ENCODE peak calls at places on chromosome 16, in nine cellular contexts. One of them, this sample, is unnamed.

GRCh38 chr16:11871193-11871592 is 19.9 kb upstream of the RSL1D1 start:
- DNase-seq in esophagus squamous epithelium: no peak
- DNase-seq in GM12878: no peak
- DNase-seq in gastrocnemius medialis: no peak
- DNase-seq in HEK293T: no peak
- DNase-seq in stimulated activated CD4-positive, alpha-beta T cell treated with anti-CD3 and anti-CD28 coated beads, Interleukin-15, amount 100 ng/mL, for 1 hour: no peak
- DNase-seq in naive thymus-derived CD4-positive, alpha-beta T cell: no peak
- DNase-seq in AG04450: no peak
- DNase-seq in foreskin fibroblast: no peak
- DNase-seq in this sample: no peak

GRCh38 chr16:1909661-1910231 is 8.5 kb downstream of the HS3ST6 start:
- DNase-seq in esophagus squamous epithelium: no peak
- DNase-seq in foreskin fibroblast: no peak
- DNase-seq in naive thymus-derived CD4-positive, alpha-beta T cell: no peak
- DNase-seq in stimulated activated CD4-positive, alpha-beta T cell treated with anti-CD3 and anti-CD28 coated beads, Interleukin-15, amount 100 ng/mL, for 1 hour: no peak
- DNase-seq in HEK293T: no peak
- DNase-seq in AG04450: no peak
- DNase-seq in GM12878: no peak
- DNase-seq in gastrocnemius medialis: no peak
- DNase-seq in this sample: no peak

GRCh38 chr16:74302341-74302740 is 5.7 kb downstream of the PSMD7 start:
- DNase-seq in gastrocnemius medialis: no peak
- DNase-seq in naive thymus-derived CD4-positive, alpha-beta T cell: no peak
- DNase-seq in esophagus squamous epithelium: no peak
- DNase-seq in stimulated activated CD4-positive, alpha-beta T cell treated with anti-CD3 and anti-CD28 coated beads, Interleukin-15, amount 100 ng/mL, for 1 hour: no peak
- DNase-seq in AG04450: no peak
- DNase-seq in foreskin fibroblast: no peak
- DNase-seq in HEK293T: no peak
- DNase-seq in GM12878: no peak
- DNase-seq in this sample: no peak

GRCh38 chr16:3020247-3020603 is at the start of gene TNFRSF12A:
- DNase-seq in foreskin fibroblast: peak
- DNase-seq in naive thymus-derived CD4-positive, alpha-beta T cell: no peak
- DNase-seq in stimulated activated CD4-positive, alpha-beta T cell treated with anti-CD3 and anti-CD28 coated beads, Interleukin-15, amount 100 ng/mL, for 1 hour: peak
- DNase-seq in AG04450: no peak
- DNase-seq in HEK293T: peak
- DNase-seq in esophagus squamous epithelium: no peak
- DNase-seq in GM12878: no peak
- DNase-seq in gastrocnemius medialis: peak
- DNase-seq in this sample: no peak

GRCh38 chr16:78490847-78491246 is 391.4 kb downstream of the WWOX start:
- DNase-seq in esophagus squamous epithelium: no peak
- DNase-seq in AG04450: no peak
- DNase-seq in GM12878: no peak
- DNase-seq in foreskin fibroblast: no peak
- DNase-seq in gastrocnemius medialis: peak
- DNase-seq in naive thymus-derived CD4-positive, alpha-beta T cell: no peak
- DNase-seq in HEK293T: no peak
- DNase-seq in stimulated activated CD4-positive, alpha-beta T cell treated with anti-CD3 and anti-CD28 coated beads, Interleukin-15, amount 100 ng/mL, for 1 hour: no peak
- DNase-seq in this sample: no peak

GRCh38 chr16:7405166-7405565 is 72.5 kb downstream of the RBFOX1 start:
- DNase-seq in gastrocnemius medialis: peak
- DNase-seq in HEK293T: peak
- DNase-seq in naive thymus-derived CD4-positive, alpha-beta T cell: no peak
- DNase-seq in GM12878: no peak
- DNase-seq in foreskin fibroblast: no peak
- DNase-seq in stimulated activated CD4-positive, alpha-beta T cell treated with anti-CD3 and anti-CD28 coated beads, Interleukin-15, amount 100 ng/mL, for 1 hour: no peak
- DNase-seq in AG04450: no peak
- DNase-seq in esophagus squamous epithelium: no peak
- DNase-seq in this sample: peak

GRCh38 chr16:11793840-11794239 is 3.2 kb downstream of the ZC3H7A start:
- DNase-seq in naive thymus-derived CD4-positive, alpha-beta T cell: no peak
- DNase-seq in esophagus squamous epithelium: no peak
- DNase-seq in gastrocnemius medialis: no peak
- DNase-seq in AG04450: no peak
- DNase-seq in GM12878: no peak
- DNase-seq in HEK293T: no peak
- DNase-seq in foreskin fibroblast: no peak
- DNase-seq in stimulated activated CD4-positive, alpha-beta T cell treated with anti-CD3 and anti-CD28 coated beads, Interleukin-15, amount 100 ng/mL, for 1 hour: no peak
- DNase-seq in this sample: peak

GRCh38 chr16:85515830-85516397 is 97.2 kb upstream of the GSE1 start:
- DNase-seq in GM12878: no peak
- DNase-seq in gastrocnemius medialis: no peak
- DNase-seq in naive thymus-derived CD4-positive, alpha-beta T cell: no peak
- DNase-seq in foreskin fibroblast: no peak
- DNase-seq in esophagus squamous epithelium: no peak
- DNase-seq in AG04450: no peak
- DNase-seq in HEK293T: no peak
- DNase-seq in stimulated activated CD4-positive, alpha-beta T cell treated with anti-CD3 and anti-CD28 coated beads, Interleukin-15, amount 100 ng/mL, for 1 hour: no peak
- DNase-seq in this sample: no peak

GRCh38 chr16:90028985-90029384 is 9.7 kb upstream of the DBNDD1 start:
- DNase-seq in gastrocnemius medialis: no peak
- DNase-seq in esophagus squamous epithelium: no peak
- DNase-seq in stimulated activated CD4-positive, alpha-beta T cell treated with anti-CD3 and anti-CD28 coated beads, Interleukin-15, amount 100 ng/mL, for 1 hour: no peak
- DNase-seq in GM12878: no peak
- DNase-seq in AG04450: no peak
- DNase-seq in naive thymus-derived CD4-positive, alpha-beta T cell: no peak
- DNase-seq in HEK293T: no peak
- DNase-seq in foreskin fibroblast: no peak
- DNase-seq in this sample: no peak

GRCh38 chr16:66026211-66026610 is 340.3 kb upstream of the CDH5 start:
- DNase-seq in AG04450: no peak
- DNase-seq in GM12878: no peak
- DNase-seq in esophagus squamous epithelium: no peak
- DNase-seq in HEK293T: peak
- DNase-seq in stimulated activated CD4-positive, alpha-beta T cell treated with anti-CD3 and anti-CD28 coated beads, Interleukin-15, amount 100 ng/mL, for 1 hour: no peak
- DNase-seq in naive thymus-derived CD4-positive, alpha-beta T cell: no peak
- DNase-seq in foreskin fibroblast: no peak
- DNase-seq in gastrocnemius medialis: no peak
- DNase-seq in this sample: no peak

GRCh38 chr16:90077757-90078593 is 844 bp upstream of the PRDM7 start:
- DNase-seq in foreskin fibroblast: no peak
- DNase-seq in HEK293T: no peak
- DNase-seq in naive thymus-derived CD4-positive, alpha-beta T cell: peak
- DNase-seq in GM12878: no peak
- DNase-seq in esophagus squamous epithelium: no peak
- DNase-seq in stimulated activated CD4-positive, alpha-beta T cell treated with anti-CD3 and anti-CD28 coated beads, Interleukin-15, amount 100 ng/mL, for 1 hour: no peak
- DNase-seq in AG04450: no peak
- DNase-seq in gastrocnemius medialis: no peak
- DNase-seq in this sample: no peak

GRCh38 chr16:35559911-35560636 is 2100.7 kb downstream of the TP53TG3F start:
- DNase-seq in foreskin fibroblast: no peak
- DNase-seq in gastrocnemius medialis: no peak
- DNase-seq in GM12878: no peak
- DNase-seq in HEK293T: no peak
- DNase-seq in esophagus squamous epithelium: no peak
- DNase-seq in naive thymus-derived CD4-positive, alpha-beta T cell: no peak
- DNase-seq in AG04450: no peak
- DNase-seq in stimulated activated CD4-positive, alpha-beta T cell treated with anti-CD3 and anti-CD28 coated beads, Interleukin-15, amount 100 ng/mL, for 1 hour: no peak
- DNase-seq in this sample: no peak

GRCh38 chr16:2795714-2796143 is 2.5 kb upstream of the PRSS41 start:
- DNase-seq in naive thymus-derived CD4-positive, alpha-beta T cell: no peak
- DNase-seq in GM12878: no peak
- DNase-seq in foreskin fibroblast: no peak
- DNase-seq in esophagus squamous epithelium: no peak
- DNase-seq in AG04450: no peak
- DNase-seq in stimulated activated CD4-positive, alpha-beta T cell treated with anti-CD3 and anti-CD28 coated beads, Interleukin-15, amount 100 ng/mL, for 1 hour: no peak
- DNase-seq in gastrocnemius medialis: no peak
- DNase-seq in HEK293T: no peak
- DNase-seq in this sample: no peak

GRCh38 chr16:19419691-19420060 is 2.0 kb downstream of the TMC5 start:
- DNase-seq in naive thymus-derived CD4-positive, alpha-beta T cell: no peak
- DNase-seq in HEK293T: no peak
- DNase-seq in gastrocnemius medialis: no peak
- DNase-seq in foreskin fibroblast: no peak
- DNase-seq in stimulated activated CD4-positive, alpha-beta T cell treated with anti-CD3 and anti-CD28 coated beads, Interleukin-15, amount 100 ng/mL, for 1 hour: no peak
- DNase-seq in esophagus squamous epithelium: no peak
- DNase-seq in GM12878: no peak
- DNase-seq in AG04450: no peak
- DNase-seq in this sample: no peak

GRCh38 chr16:77657016-77657415 is 65.3 kb upstream of the NUDT7 start:
- DNase-seq in gastrocnemius medialis: no peak
- DNase-seq in AG04450: no peak
- DNase-seq in GM12878: no peak
- DNase-seq in stimulated activated CD4-positive, alpha-beta T cell treated with anti-CD3 and anti-CD28 coated beads, Interleukin-15, amount 100 ng/mL, for 1 hour: no peak
- DNase-seq in HEK293T: peak
- DNase-seq in naive thymus-derived CD4-positive, alpha-beta T cell: no peak
- DNase-seq in foreskin fibroblast: no peak
- DNase-seq in esophagus squamous epithelium: no peak
- DNase-seq in this sample: no peak

GRCh38 chr16:56975714-56976113 is 13.6 kb upstream of the NLRC5 start:
- DNase-seq in GM12878: no peak
- DNase-seq in stimulated activated CD4-positive, alpha-beta T cell treated with anti-CD3 and anti-CD28 coated beads, Interleukin-15, amount 100 ng/mL, for 1 hour: no peak
- DNase-seq in AG04450: no peak
- DNase-seq in HEK293T: no peak
- DNase-seq in esophagus squamous epithelium: no peak
- DNase-seq in foreskin fibroblast: no peak
- DNase-seq in naive thymus-derived CD4-positive, alpha-beta T cell: no peak
- DNase-seq in gastrocnemius medialis: no peak
- DNase-seq in this sample: no peak

GRCh38 chr16:85395207-85395912 is 217.8 kb upstream of the GSE1 start:
- DNase-seq in HEK293T: peak
- DNase-seq in stimulated activated CD4-positive, alpha-beta T cell treated with anti-CD3 and anti-CD28 coated beads, Interleukin-15, amount 100 ng/mL, for 1 hour: no peak
- DNase-seq in naive thymus-derived CD4-positive, alpha-beta T cell: no peak
- DNase-seq in GM12878: peak
- DNase-seq in foreskin fibroblast: peak
- DNase-seq in AG04450: peak
- DNase-seq in gastrocnemius medialis: no peak
- DNase-seq in esophagus squamous epithelium: no peak
- DNase-seq in this sample: peak

GRCh38 chr16:86554917-86555762 is at the start of gene MTHFSD:
- DNase-seq in GM12878: peak
- DNase-seq in HEK293T: peak
- DNase-seq in foreskin fibroblast: peak
- DNase-seq in naive thymus-derived CD4-positive, alpha-beta T cell: peak
- DNase-seq in gastrocnemius medialis: peak
- DNase-seq in stimulated activated CD4-positive, alpha-beta T cell treated with anti-CD3 and anti-CD28 coated beads, Interleukin-15, amount 100 ng/mL, for 1 hour: peak
- DNase-seq in esophagus squamous epithelium: peak
- DNase-seq in AG04450: peak
- DNase-seq in this sample: peak

GRCh38 chr16:54118846-54119245 is 167.7 kb downstream of the IRX3 start:
- DNase-seq in HEK293T: no peak
- DNase-seq in stimulated activated CD4-positive, alpha-beta T cell treated with anti-CD3 and anti-CD28 coated beads, Interleukin-15, amount 100 ng/mL, for 1 hour: no peak
- DNase-seq in gastrocnemius medialis: no peak
- DNase-seq in AG04450: no peak
- DNase-seq in naive thymus-derived CD4-positive, alpha-beta T cell: no peak
- DNase-seq in GM12878: no peak
- DNase-seq in foreskin fibroblast: no peak
- DNase-seq in esophagus squamous epithelium: no peak
- DNase-seq in this sample: no peak

GRCh38 chr16:20799599-20799998 is 6.7 kb downstream of the ERI2 start:
- DNase-seq in GM12878: no peak
- DNase-seq in stimulated activated CD4-positive, alpha-beta T cell treated with anti-CD3 and anti-CD28 coated beads, Interleukin-15, amount 100 ng/mL, for 1 hour: no peak
- DNase-seq in HEK293T: no peak
- DNase-seq in gastrocnemius medialis: no peak
- DNase-seq in foreskin fibroblast: no peak
- DNase-seq in esophagus squamous epithelium: no peak
- DNase-seq in AG04450: no peak
- DNase-seq in naive thymus-derived CD4-positive, alpha-beta T cell: no peak
- DNase-seq in this sample: no peak

GRCh38 chr16:165539-166374 is at the start of gene HBM:
- DNase-seq in GM12878: no peak
- DNase-seq in AG04450: no peak
- DNase-seq in stimulated activated CD4-positive, alpha-beta T cell treated with anti-CD3 and anti-CD28 coated beads, Interleukin-15, amount 100 ng/mL, for 1 hour: no peak
- DNase-seq in foreskin fibroblast: no peak
- DNase-seq in HEK293T: no peak
- DNase-seq in gastrocnemius medialis: no peak
- DNase-seq in esophagus squamous epithelium: no peak
- DNase-seq in naive thymus-derived CD4-positive, alpha-beta T cell: no peak
- DNase-seq in this sample: no peak

GRCh38 chr16:27154573-27155521 is 48.5 kb upstream of the KDM8 start:
- DNase-seq in gastrocnemius medialis: no peak
- DNase-seq in esophagus squamous epithelium: no peak
- DNase-seq in GM12878: no peak
- DNase-seq in AG04450: no peak
- DNase-seq in naive thymus-derived CD4-positive, alpha-beta T cell: peak
- DNase-seq in stimulated activated CD4-positive, alpha-beta T cell treated with anti-CD3 and anti-CD28 coated beads, Interleukin-15, amount 100 ng/mL, for 1 hour: peak
- DNase-seq in foreskin fibroblast: peak
- DNase-seq in HEK293T: peak
- DNase-seq in this sample: no peak

GRCh38 chr16:89696598-89697128 is 4.8 kb downstream of the SPATA2L start:
- DNase-seq in HEK293T: no peak
- DNase-seq in foreskin fibroblast: no peak
- DNase-seq in gastrocnemius medialis: no peak
- DNase-seq in AG04450: no peak
- DNase-seq in stimulated activated CD4-positive, alpha-beta T cell treated with anti-CD3 and anti-CD28 coated beads, Interleukin-15, amount 100 ng/mL, for 1 hour: no peak
- DNase-seq in esophagus squamous epithelium: no peak
- DNase-seq in naive thymus-derived CD4-positive, alpha-beta T cell: no peak
- DNase-seq in GM12878: no peak
- DNase-seq in this sample: no peak

GRCh38 chr16:2810651-2811050 is 6.4 kb upstream of the PRSS21 start:
- DNase-seq in GM12878: no peak
- DNase-seq in AG04450: no peak
- DNase-seq in esophagus squamous epithelium: no peak
- DNase-seq in naive thymus-derived CD4-positive, alpha-beta T cell: no peak
- DNase-seq in foreskin fibroblast: no peak
- DNase-seq in gastrocnemius medialis: no peak
- DNase-seq in stimulated activated CD4-positive, alpha-beta T cell treated with anti-CD3 and anti-CD28 coated beads, Interleukin-15, amount 100 ng/mL, for 1 hour: no peak
- DNase-seq in HEK293T: no peak
- DNase-seq in this sample: no peak

GRCh38 chr16:641326-642188 is at the start of gene MCRIP2:
- DNase-seq in GM12878: peak
- DNase-seq in gastrocnemius medialis: peak
- DNase-seq in stimulated activated CD4-positive, alpha-beta T cell treated with anti-CD3 and anti-CD28 coated beads, Interleukin-15, amount 100 ng/mL, for 1 hour: peak
- DNase-seq in foreskin fibroblast: peak
- DNase-seq in HEK293T: peak
- DNase-seq in AG04450: peak
- DNase-seq in naive thymus-derived CD4-positive, alpha-beta T cell: no peak
- DNase-seq in esophagus squamous epithelium: no peak
- DNase-seq in this sample: peak

GRCh38 chr16:83215417-83216001 is 588.7 kb downstream of the CDH13 start:
- DNase-seq in stimulated activated CD4-positive, alpha-beta T cell treated with anti-CD3 and anti-CD28 coated beads, Interleukin-15, amount 100 ng/mL, for 1 hour: no peak
- DNase-seq in GM12878: no peak
- DNase-seq in esophagus squamous epithelium: no peak
- DNase-seq in gastrocnemius medialis: no peak
- DNase-seq in AG04450: peak
- DNase-seq in HEK293T: peak
- DNase-seq in naive thymus-derived CD4-positive, alpha-beta T cell: no peak
- DNase-seq in foreskin fibroblast: no peak
- DNase-seq in this sample: no peak

GRCh38 chr16:83473109-83473508 is 334.7 kb upstream of the HSBP1 start:
- DNase-seq in stimulated activated CD4-positive, alpha-beta T cell treated with anti-CD3 and anti-CD28 coated beads, Interleukin-15, amount 100 ng/mL, for 1 hour: no peak
- DNase-seq in GM12878: no peak
- DNase-seq in HEK293T: no peak
- DNase-seq in naive thymus-derived CD4-positive, alpha-beta T cell: no peak
- DNase-seq in esophagus squamous epithelium: no peak
- DNase-seq in AG04450: no peak
- DNase-seq in gastrocnemius medialis: no peak
- DNase-seq in foreskin fibroblast: peak
- DNase-seq in this sample: no peak

GRCh38 chr16:29963021-29963743 is 1.3 kb downstream of the TMEM219 start:
- DNase-seq in naive thymus-derived CD4-positive, alpha-beta T cell: no peak
- DNase-seq in esophagus squamous epithelium: no peak
- DNase-seq in AG04450: no peak
- DNase-seq in GM12878: no peak
- DNase-seq in stimulated activated CD4-positive, alpha-beta T cell treated with anti-CD3 and anti-CD28 coated beads, Interleukin-15, amount 100 ng/mL, for 1 hour: no peak
- DNase-seq in gastrocnemius medialis: no peak
- DNase-seq in foreskin fibroblast: no peak
- DNase-seq in HEK293T: no peak
- DNase-seq in this sample: no peak

GRCh38 chr16:1946495-1947368 is 3.7 kb upstream of the MSRB1 start:
- DNase-seq in naive thymus-derived CD4-positive, alpha-beta T cell: no peak
- DNase-seq in gastrocnemius medialis: no peak
- DNase-seq in esophagus squamous epithelium: no peak
- DNase-seq in foreskin fibroblast: no peak
- DNase-seq in GM12878: no peak
- DNase-seq in AG04450: no peak
- DNase-seq in stimulated activated CD4-positive, alpha-beta T cell treated with anti-CD3 and anti-CD28 coated beads, Interleukin-15, amount 100 ng/mL, for 1 hour: no peak
- DNase-seq in HEK293T: no peak
- DNase-seq in this sample: no peak

GRCh38 chr16:46929378-46930332 is 43.8 kb downstream of the DNAJA2 start:
- DNase-seq in GM12878: no peak
- DNase-seq in AG04450: peak
- DNase-seq in gastrocnemius medialis: peak
- DNase-seq in naive thymus-derived CD4-positive, alpha-beta T cell: peak
- DNase-seq in foreskin fibroblast: peak
- DNase-seq in stimulated activated CD4-positive, alpha-beta T cell treated with anti-CD3 and anti-CD28 coated beads, Interleukin-15, amount 100 ng/mL, for 1 hour: peak
- DNase-seq in HEK293T: peak
- DNase-seq in esophagus squamous epithelium: no peak
- DNase-seq in this sample: no peak

GRCh38 chr16:13896543-13897182 is 23.3 kb upstream of the ERCC4 start:
- DNase-seq in gastrocnemius medialis: no peak
- DNase-seq in GM12878: no peak
- DNase-seq in foreskin fibroblast: peak
- DNase-seq in esophagus squamous epithelium: no peak
- DNase-seq in naive thymus-derived CD4-positive, alpha-beta T cell: no peak
- DNase-seq in AG04450: no peak
- DNase-seq in HEK293T: no peak
- DNase-seq in stimulated activated CD4-positive, alpha-beta T cell treated with anti-CD3 and anti-CD28 coated beads, Interleukin-15, amount 100 ng/mL, for 1 hour: no peak
- DNase-seq in this sample: no peak

This sample was measured in NCI-H1105.